ENCODE peak calls at places on chromosomes 3 and 15, in four cellular contexts. U, Z, M and B are unnamed samples.
A peak's percentile ranks its signal among the peaks of the same experiment; 100 is the strongest.

GRCh38 chr15:32722126-32722525 is 4.3 kb downstream of the GREM1 start:
- DNase-seq in U (no peak), Z (no peak), M (no peak), B (no peak)

GRCh38 chr15:98599911-98600685 is 48.2 kb upstream of the IGF1R start:
- DNase-seq in U (no peak), Z (peak; percentile 52), M (peak; percentile 58), B (no peak)

GRCh38 chr15:70093481-70094309 is 4.0 kb downstream of the TLE3 start:
- DNase-seq in U (no peak), Z (no peak), M (peak; percentile 12), B (peak; percentile 92)

GRCh38 chr15:42152196-42152920 is 4.1 kb downstream of the PLA2G4F start:
- DNase-seq in U (no peak), Z (no peak), M (no peak), B (no peak)

GRCh38 chr3:40337136-40338108 is 27.9 kb downstream of the EIF1B start:
- DNase-seq in U (no peak), Z (no peak), M (no peak), B (no peak)

GRCh38 chr15:89664951-89665350 is 9.7 kb upstream of the KIF7 start:
- DNase-seq in U (no peak), Z (no peak), M (peak; percentile 9), B (no peak)

GRCh38 chr15:65377105-65377975 is 462 bp downstream of the IGDCC3 start:
- DNase-seq in U (no peak), Z (peak; percentile 83), M (peak; percentile 65), B (no peak)

GRCh38 chr3:23331141-23331935 is 128.2 kb downstream of the UBE2E2 start:
- DNase-seq in U (no peak), Z (no peak), M (peak; percentile 5), B (no peak)

GRCh38 chr3:58021072-58021959 is 13.1 kb downstream of the FLNB start:
- DNase-seq in U (no peak), Z (peak; percentile 72), M (no peak), B (peak; percentile 71)

GRCh38 chr3:70774641-70775040 is 462.2 kb upstream of the MDFIC2 start:
- DNase-seq in U (no peak), Z (no peak), M (no peak), B (no peak)

GRCh38 chr3:148642616-148643015 is 55.1 kb upstream of the AGTR1 start:
- DNase-seq in U (no peak), Z (no peak), M (peak; percentile 86), B (no peak)

GRCh38 chr3:150227839-150228238 is 180.3 kb upstream of the TSC22D2 start:
- DNase-seq in U (peak; percentile 88), Z (peak; percentile 91), M (peak; percentile 83), B (peak; percentile 49)

GRCh38 chr3:169664034-169664820 is 715 bp upstream of the MECOM start:
- DNase-seq in U (peak; percentile 11), Z (peak; percentile 56), M (no peak), B (no peak)

GRCh38 chr3:109863701-109864100 is 526.4 kb upstream of the DPPA4 start:
- DNase-seq in U (no peak), Z (no peak), M (no peak), B (no peak)

GRCh38 chr3:118842147-118842863 is 192.3 kb downstream of the IGSF11 start:
- DNase-seq in U (peak; percentile 2), Z (no peak), M (peak; percentile 22), B (no peak)

GRCh38 chr3:98733055-98733777 is 29.9 kb upstream of the ST3GAL6 start:
- DNase-seq in U (peak; percentile 48), Z (peak; percentile 77), M (peak; percentile 56), B (no peak)

GRCh38 chr15:99943466-99943865 is 210.2 kb upstream of the LYSMD4 start:
- DNase-seq in U (no peak), Z (no peak), M (no peak), B (no peak)

DNA sequence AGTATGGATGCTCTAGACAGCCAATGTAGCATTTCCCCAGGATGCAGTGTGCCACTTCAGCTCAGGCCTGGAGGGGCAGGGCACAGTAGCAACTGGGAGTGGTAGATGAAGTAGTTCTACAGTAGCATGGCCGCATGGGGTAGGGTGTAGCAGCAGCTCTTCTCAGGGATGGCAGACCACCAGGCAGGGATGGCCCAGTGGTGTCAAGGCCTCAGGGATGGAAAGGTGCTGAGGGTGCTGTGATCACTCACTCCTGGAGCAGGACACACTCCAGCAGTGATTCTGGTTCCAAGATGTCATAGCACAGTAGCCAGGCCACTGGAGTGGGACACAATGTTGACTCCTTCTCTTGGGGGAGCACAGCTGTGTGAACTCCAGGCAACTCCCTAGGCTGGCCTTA is 210.9 kb upstream of the LYSMD4 start:
- DNase-seq in U (no peak), Z (peak; percentile 14), M (no peak), B (no peak)
- H3K4me3 ChIP-seq in U (no peak overlapping the region), Z (no peak overlapping the region), M (no peak overlapping the region), B (no peak overlapping the region)

GRCh38 chr3:50226888-50227389 is 9.1 kb upstream of the GNAI2 start:
- DNase-seq in U (no peak), Z (no peak), M (peak; percentile 67), B (no peak)

GRCh38 chr3:50224639-50225038 is 11.4 kb upstream of the GNAI2 start:
- DNase-seq in U (no peak), Z (no peak), M (no peak), B (no peak)

GRCh38 chr3:50230106-50230832 is 5.7 kb upstream of the GNAI2 start:
- DNase-seq in U (no peak), Z (no peak), M (no peak), B (no peak)

GRCh38 chr3:50229490-50229889 is 6.5 kb upstream of the GNAI2 start:
- DNase-seq in U (no peak), Z (no peak), M (no peak), B (peak; percentile 73)

GRCh38 chr3:50227390-50228183 is 8.4 kb upstream of the GNAI2 start:
- DNase-seq in U (peak; percentile 89), Z (peak; percentile 94), M (peak; percentile 87), B (peak; percentile 92)
- H2BK5ac ChIP-seq in U (peak overlapping the region; percentile 99), Z (peak overlapping the region; percentile 97), M (no peak overlapping the region), B (peak overlapping the region; percentile 71)

GRCh38 chr3:48356419-48356818 is 15.6 kb upstream of the FBXW12 start:
- DNase-seq in U (no peak), Z (no peak), M (no peak), B (no peak)
- H2BK12ac ChIP-seq in U (no peak overlapping the region), Z (no peak overlapping the region), M (no peak overlapping the region), B (no peak overlapping the region)

DNA sequence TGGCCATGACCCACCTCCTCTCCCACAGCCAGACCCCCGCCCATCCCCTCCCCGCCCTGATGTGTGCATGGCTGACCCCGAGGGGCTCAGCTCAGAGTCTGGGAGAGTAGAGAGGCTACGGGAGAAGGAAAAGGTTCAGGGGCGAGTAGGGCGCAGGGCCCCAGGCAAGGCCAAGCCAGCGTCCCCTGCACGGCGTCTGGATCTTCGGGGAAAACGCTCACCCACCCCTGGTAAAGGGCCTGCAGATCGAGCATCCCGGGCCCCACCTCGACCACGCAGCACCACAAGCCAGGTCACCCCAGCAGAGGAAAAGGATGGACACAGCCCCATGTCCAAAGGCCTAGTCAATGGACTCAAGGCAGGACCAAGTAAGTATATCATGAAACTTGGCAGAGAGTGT is 11.7 kb downstream of the MAP1A start:
- DNase-seq in U (no peak), Z (no peak), M (no peak), B (no peak)
- H3K4me3 ChIP-seq in U (no peak overlapping the region), Z (no peak overlapping the region), M (no peak overlapping the region), B (no peak overlapping the region)

GRCh38 chr3:32952369-32953067 is 1.1 kb downstream of the CCR4 start:
- DNase-seq in U (no peak), Z (no peak), M (no peak), B (no peak)
- H2BK5ac ChIP-seq in U (no peak overlapping the region), Z (no peak overlapping the region), M (no peak overlapping the region), B (no peak overlapping the region)

GRCh38 chr3:134190272-134190671 is 60.4 kb downstream of the RYK start:
- DNase-seq in U (no peak), Z (no peak), M (no peak), B (peak; percentile 57)
- H2BK12ac ChIP-seq in U (no peak overlapping the region), Z (no peak overlapping the region), M (no peak overlapping the region), B (no peak overlapping the region)

GRCh38 chr3:5505997-5506396 is 318.5 kb downstream of the EDEM1 start:
- DNase-seq in U (no peak), Z (no peak), M (no peak), B (no peak)

GRCh38 chr3:5505163-5505562 is 317.7 kb downstream of the EDEM1 start:
- DNase-seq in U (no peak), Z (no peak), M (no peak), B (peak; percentile 95)

GRCh38 chr3:5510300-5510699 is 322.8 kb downstream of the EDEM1 start:
- DNase-seq in U (no peak), Z (no peak), M (no peak), B (no peak)
- H3K4me3 ChIP-seq in U (no peak overlapping the region), Z (no peak overlapping the region), M (no peak overlapping the region), B (peak overlapping the region; percentile 11)